ENCODE peak calls at places on chromosomes 2 and 18, in four cellular contexts. M, A, S and K are unnamed samples.

GRCh38 chr18:57790316-57790715 is 12.8 kb downstream of the ATP8B1 start:
- DNase-seq in M (no peak), A (no peak), S (no peak), K (no peak)

GRCh38 chr2:84894758-84895520 is 10.5 kb upstream of the TMSB10 start:
- DNase-seq in M (no peak), A (peak), S (peak), K (peak)

GRCh38 chr2:218194880-218195279 is 22.1 kb upstream of the ARPC2 start:
- DNase-seq in M (no peak), A (no peak), S (no peak), K (no peak)

GRCh38 chr2:66694087-66694858 is 259.3 kb downstream of the MEIS1 start:
- DNase-seq in M (no peak), A (no peak), S (no peak), K (no peak)

GRCh38 chr2:223113161-223113560 is 61.2 kb downstream of the KCNE4 start:
- DNase-seq in M (no peak), A (peak), S (peak), K (no peak)

GRCh38 chr2:160646684-160647444 is 153.3 kb upstream of the RBMS1 start:
- DNase-seq in M (no peak), A (no peak), S (no peak), K (no peak)

GRCh38 chr2:159497857-159498256 is 118.5 kb downstream of the BAZ2B start:
- DNase-seq in M (no peak), A (peak), S (no peak), K (no peak)

GRCh38 chr18:5444847-5445246 is 99.0 kb downstream of the EPB41L3 start:
- DNase-seq in M (no peak), A (no peak), S (no peak), K (no peak)

GRCh38 chr2:53753036-53753435 is 14.6 kb upstream of the CHAC2 start:
- DNase-seq in M (no peak), A (no peak), S (no peak), K (no peak)

GRCh38 chr2:68282814-68283812 is 30.8 kb upstream of the PPP3R1 start:
- DNase-seq in M (peak), A (peak), S (peak), K (no peak)

GRCh38 chr2:40844353-40845277 is 392.7 kb upstream of the SLC8A1 start:
- DNase-seq in M (no peak), A (peak), S (no peak), K (peak)

GRCh38 chr2:176514805-176515500 is 245.7 kb downstream of the MTX2 start:
- DNase-seq in M (no peak), A (no peak), S (peak), K (no peak)

GRCh38 chr2:134131681-134132486 is 122.0 kb upstream of the MGAT5 start:
- DNase-seq in M (no peak), A (no peak), S (no peak), K (no peak)

GRCh38 chr2:127679680-127680361 is 4.5 kb upstream of the LIMS2 start:
- DNase-seq in M (no peak), A (no peak), S (no peak), K (peak)

GRCh38 chr2:133346654-133347053 is 221.6 kb downstream of the NCKAP5 start:
- DNase-seq in M (no peak), A (no peak), S (peak), K (no peak)